ENCODE peak calls at places on chromosomes 7 and 10, in five cellular contexts. O is skeletal muscle cell, H is fibroblast of mammary gland, G is fibroblast of pulmonary artery, F is RWPE2. J is an unnamed sample.

GRCh38 chr10:80416401-80417098 is 8.2 kb downstream of the PRXL2A start:
- DNase-seq in F (no peak), G (peak), H (peak), O (peak), J (peak)

GRCh38 chr7:44050121-44050914 is 5.8 kb downstream of the DBNL start:
- DNase-seq in H (no peak), F (no peak), G (no peak), O (no peak), J (no peak)

GRCh38 chr10:124322191-124322980 is 96.3 kb downstream of the OAT start:
- DNase-seq in F (no peak), H (no peak), O (no peak), G (no peak), J (no peak)

GRCh38 chr7:157224627-157225026 is 85.9 kb downstream of the UBE3C start:
- DNase-seq in G (peak), H (peak), F (no peak), O (peak), J (peak)

GRCh38 chr10:12448729-12449391 is 99.5 kb downstream of the CAMK1D start:
- DNase-seq in H (peak), O (peak), G (peak), F (no peak), J (peak)

GRCh38 chr7:445020-445419 is 74.6 kb downstream of the PDGFA start:
- DNase-seq in H (no peak), O (no peak), F (no peak), G (no peak), J (no peak)

GRCh38 chr10:4315529-4315928 is 510.5 kb upstream of the AKR1E2 start:
- DNase-seq in H (peak), F (no peak), O (peak), G (peak), J (peak)

GRCh38 chr10:5036511-5036910 is 32.9 kb upstream of the AKR1C2 start:
- DNase-seq in F (no peak), H (no peak), G (no peak), O (no peak), J (no peak)

GRCh38 chr10:112898540-112899395 is 51.3 kb upstream of the TCF7L2 start:
- DNase-seq in G (peak), O (peak), H (peak), F (no peak), J (peak)

GRCh38 chr7:374706-375490 is 84.9 kb downstream of the FOXL3 start:
- DNase-seq in H (no peak), O (no peak), F (peak), G (no peak), J (no peak)

GRCh38 chr10:102418612-102419560 is at the start of gene PSD:
- DNase-seq in F (no peak), G (no peak), O (no peak), H (no peak), J (no peak)

GRCh38 chr10:4546500-4546899 is 279.5 kb upstream of the AKR1E2 start:
- DNase-seq in O (peak), G (no peak), F (no peak), H (peak), J (peak)

GRCh38 chr7:108189733-108190388 is 59.7 kb upstream of the LAMB4 start:
- DNase-seq in H (no peak), F (no peak), G (no peak), O (no peak), J (no peak)

GRCh38 chr10:74977913-74978847 is 133.3 kb upstream of the SAMD8 start:
- DNase-seq in F (no peak), H (no peak), O (no peak), G (no peak), J (no peak)

DNA sequence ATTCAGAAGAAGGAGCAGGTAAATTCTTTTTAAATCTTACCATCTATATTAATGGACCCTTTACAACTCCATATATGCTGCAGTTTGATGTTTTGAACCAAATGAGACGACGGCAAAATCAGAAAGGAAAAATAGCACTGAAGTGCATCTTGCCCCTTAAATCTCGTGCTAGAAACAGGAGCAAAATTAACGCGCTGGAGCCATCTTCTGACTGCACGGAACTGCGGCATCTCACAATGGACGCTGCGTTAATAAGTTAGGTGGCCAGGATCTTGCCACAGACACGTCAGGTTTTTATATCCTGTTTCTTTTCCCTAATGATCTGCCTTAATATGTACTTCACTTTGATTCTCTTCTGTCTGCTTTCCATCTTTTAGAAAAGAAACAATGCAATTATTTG is 354.5 kb downstream of the TFEC start:
- DNase-seq in G (peak), H (peak), F (no peak), O (no peak), J (peak)
- H3K4me3 ChIP-seq in G (no peak), H (no peak), F (no peak), O (no peak), J (no peak)

GRCh38 chr7:73739387-73739767 is 775 bp upstream of the ABHD11 start:
- DNase-seq in G (no peak), O (no peak), H (no peak), F (no peak), J (no peak)
- H3K4me3 ChIP-seq in G (peak), O (peak), H (peak), F (peak), J (peak)

GRCh38 chr10:86376852-86377796 is 10.5 kb upstream of the GRID1 start:
- DNase-seq in G (peak), F (no peak), H (peak), O (no peak), J (peak)
- H3K4me3 ChIP-seq in G (no peak), F (no peak), H (no peak), O (peak), J (peak)

DNA sequence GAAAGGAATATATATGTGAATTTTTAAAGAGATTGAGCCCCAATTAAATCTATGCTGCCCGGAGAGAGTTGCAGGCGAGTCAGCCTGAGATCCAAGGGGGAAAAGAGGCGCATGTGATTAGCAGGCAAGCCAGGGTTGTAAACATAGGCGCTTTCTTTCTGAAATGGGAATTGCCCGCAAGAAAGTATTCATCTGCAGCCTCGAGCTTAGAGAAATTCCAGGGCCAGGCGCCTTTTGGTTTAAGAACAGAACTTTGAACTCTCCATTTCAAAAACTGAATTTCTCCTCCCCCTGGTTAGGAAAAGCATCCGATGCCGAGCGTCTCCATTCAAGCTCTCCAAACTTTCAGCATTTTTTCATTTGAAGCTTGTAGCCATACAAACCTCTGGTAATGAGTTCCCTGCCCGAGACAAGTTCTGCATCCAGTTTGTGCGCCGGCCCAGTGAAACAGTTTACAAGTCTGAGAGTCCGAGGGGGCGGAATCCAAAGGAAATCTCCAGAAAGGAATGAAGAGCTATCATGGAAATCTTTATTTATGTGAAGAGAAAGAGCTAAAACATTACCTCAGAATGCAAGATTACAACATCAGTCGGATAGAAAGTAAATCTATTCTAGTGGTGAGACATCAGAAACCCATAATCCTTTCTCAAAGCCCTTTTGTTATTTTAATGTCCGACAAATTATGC is 69.9 kb downstream of the FAM204A start:
- DNase-seq in O (peak), G (peak), F (no peak), H (peak), J (no peak)
- H3K4me3 ChIP-seq in O (peak), G (peak), F (no peak), H (peak), J (no peak)

DNA sequence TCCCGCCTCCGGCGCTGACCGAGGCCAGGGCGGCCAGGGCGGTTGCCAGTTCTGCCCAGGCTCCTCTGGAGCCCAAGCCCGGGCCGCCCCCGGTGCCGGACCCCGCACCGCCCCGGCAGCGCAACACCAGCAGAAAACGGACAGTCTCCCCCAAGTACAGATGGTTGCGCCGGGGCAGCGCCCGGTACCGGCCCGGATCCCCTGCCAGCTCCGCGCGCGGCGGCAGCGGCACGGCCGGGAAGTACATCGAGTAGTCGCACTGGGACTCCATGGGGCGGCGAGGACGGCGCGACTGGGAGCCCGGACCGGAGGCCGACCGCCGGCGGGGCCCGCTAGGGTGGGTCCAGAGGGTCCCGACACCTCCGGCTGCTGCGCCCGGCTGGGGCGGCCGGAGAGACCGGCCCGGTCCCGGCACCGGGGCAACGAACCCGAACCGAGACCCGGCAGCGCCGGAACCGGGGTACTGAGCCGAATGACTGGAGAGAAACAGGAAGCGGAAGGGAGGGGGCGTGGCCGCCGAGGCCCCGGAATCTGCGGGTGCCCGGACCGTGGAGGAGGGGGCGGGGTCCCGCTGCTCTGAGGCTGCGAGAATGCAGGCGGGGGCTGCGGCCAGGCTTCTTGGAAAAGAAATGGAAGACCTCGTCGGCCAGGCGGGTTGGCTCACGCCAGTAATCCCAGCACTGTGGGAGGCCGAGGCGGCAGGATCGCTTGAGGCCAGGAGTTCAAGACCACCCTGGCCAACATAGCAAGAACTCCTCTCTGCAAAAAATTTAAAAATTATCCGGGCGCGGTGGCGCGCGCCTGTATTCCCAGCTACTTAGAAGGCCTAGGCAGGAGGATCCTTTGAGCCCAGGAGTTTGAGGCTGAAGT is at the start of gene TRAPPC14:
- DNase-seq in H (peak), G (peak), F (peak), O (peak), J (peak)
- H3K4me3 ChIP-seq in H (peak), G (peak), F (peak), O (peak), J (peak)

GRCh38 chr7:55992346-55992745 is 28.0 kb downstream of the NIPSNAP2 start:
- DNase-seq in O (no peak), H (no peak), G (no peak), F (no peak), J (no peak)
- H3K4me3 ChIP-seq in O (no peak), H (no peak), G (no peak), F (no peak), J (no peak)

GRCh38 chr7:149850007-149850594 is 11.9 kb downstream of the ZNF862 start:
- DNase-seq in G (no peak), O (no peak), F (no peak), H (no peak), J (no peak)
- H3K4me3 ChIP-seq in G (no peak), O (no peak), F (no peak), H (no peak), J (no peak)

GRCh38 chr7:94397721-94398120 is 3.0 kb downstream of the COL1A2 start:
- DNase-seq in H (peak), O (no peak), G (peak), F (no peak), J (no peak)
- H3K4me3 ChIP-seq in H (peak), O (peak), G (peak), F (no peak), J (peak)

DNA sequence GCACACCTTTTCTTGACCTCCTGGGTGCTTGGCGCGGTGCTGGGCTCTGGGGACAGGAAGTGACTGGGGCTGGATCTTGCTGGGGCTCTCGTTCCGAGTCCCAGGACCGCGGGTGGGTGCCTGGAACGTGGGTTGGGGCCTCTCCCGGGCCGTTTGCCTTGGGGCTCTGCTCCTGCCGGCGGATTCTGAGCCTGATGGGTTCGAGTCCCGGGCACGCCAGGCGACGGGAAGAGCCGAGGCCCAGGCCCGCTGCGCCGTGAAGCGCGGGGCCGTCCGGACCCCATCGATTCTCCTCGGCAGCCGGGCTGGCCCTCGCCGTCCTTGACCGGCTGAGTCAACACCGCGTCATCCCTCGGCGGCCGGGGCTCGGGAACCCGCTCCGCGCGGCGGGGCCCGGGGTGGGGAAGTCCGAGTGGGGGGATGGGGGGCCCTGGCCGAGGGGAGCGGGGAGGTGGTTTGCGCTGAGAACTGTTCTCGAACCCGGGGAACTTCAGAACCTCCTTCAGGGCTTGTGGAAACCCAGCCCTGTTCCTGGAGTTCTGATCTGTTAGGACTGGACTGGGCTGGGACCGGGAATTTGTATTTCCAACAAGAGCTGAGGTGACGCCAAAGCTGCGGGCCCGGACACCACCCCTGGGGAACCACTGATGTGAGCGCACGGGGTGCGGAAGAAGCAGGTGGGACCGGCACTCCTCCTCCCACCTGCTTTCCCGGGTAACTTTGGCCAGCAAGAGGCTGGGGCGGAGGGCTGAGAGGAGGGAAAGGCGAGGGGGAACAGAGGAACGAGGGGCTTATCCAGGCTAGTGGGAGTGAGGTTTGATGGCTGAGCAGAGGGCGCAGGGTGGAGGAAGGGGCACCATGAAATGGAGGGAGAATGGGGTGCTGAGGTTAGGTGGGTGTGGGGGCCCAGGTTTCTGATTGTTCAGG is 6.2 kb downstream of the HHEX start:
- DNase-seq in G (peak), F (no peak), O (no peak), H (peak), J (peak)
- H3K4me3 ChIP-seq in G (peak), F (no peak), O (peak), H (peak), J (peak)

GRCh38 chr10:63697956-63698814 is 177.0 kb downstream of the REEP3 start:
- DNase-seq in G (no peak), H (peak), O (no peak), F (no peak), J (no peak)
- H3K4me3 ChIP-seq in G (no peak), H (no peak), O (no peak), F (no peak), J (no peak)

J was measured in brain microvascular endothelial cell.